ENCODE peak calls at places on chromosomes 12 and 14, in six cellular contexts. J is right lobe of liver, T is heart left ventricle, W is breast epithelium, N is GM23338, L is Peyer's patch. C is an unnamed sample.

GRCh38 chr12:50567926-50568325 is 63.1 kb downstream of the DIP2B start:
- DNase-seq in W (no peak), N (no peak), L (no peak), J (no peak), T (no peak), C (no peak)

GRCh38 chr12:123532808-123533649 is 490 bp downstream of the RILPL1 start:
- DNase-seq in N (peak; percentile 76), J (peak; percentile 76), L (peak; percentile 49), T (peak; percentile 52), W (no peak), C (no peak)

GRCh38 chr12:27549801-27550652 is 26.0 kb downstream of the PPFIBP1 start:
- DNase-seq in W (peak; percentile 63), J (peak; percentile 85), L (peak; percentile 85), N (peak; percentile 62), T (peak; percentile 88), C (peak; percentile 68)

GRCh38 chr12:27236498-27236897 is 7.6 kb upstream of the STK38L start:
- DNase-seq in T (no peak), N (no peak), J (no peak), W (no peak), L (no peak), C (no peak)

GRCh38 chr14:103385153-103385993 is at the start of gene MARK3:
- DNase-seq in W (peak; percentile 96), N (peak; percentile 99), L (peak; percentile 99), T (peak; percentile 98), J (peak; percentile 98), C (peak; percentile 94)

GRCh38 chr14:28762949-28763313 is 3.7 kb upstream of the FOXG1 start:
- DNase-seq in J (no peak), W (no peak), L (no peak), T (no peak), N (no peak), C (no peak)

GRCh38 chr14:58712357-58712756 is 74.6 kb downstream of the DACT1 start:
- DNase-seq in J (no peak), L (no peak), T (no peak), N (no peak), W (no peak), C (no peak)

GRCh38 chr12:98653866-98654493 is 8.9 kb downstream of the APAF1 start:
- DNase-seq in L (no peak), N (peak; percentile 72), J (no peak), W (no peak), T (no peak), C (no peak)

GRCh38 chr12:109736552-109737108 is 23.0 kb downstream of the FAM222A start:
- DNase-seq in L (peak; percentile 62), T (peak; percentile 18), W (peak; percentile 38), J (peak; percentile 47), N (peak; percentile 95), C (peak; percentile 0)

GRCh38 chr12:54040148-54040494 is 7.3 kb downstream of the HOXC5 start:
- DNase-seq in W (no peak), T (no peak), J (no peak), L (peak; percentile 47), N (no peak), C (no peak)

GRCh38 chr12:68240975-68241374 is 12.4 kb downstream of the IL22 start:
- DNase-seq in L (peak; percentile 71), W (no peak), J (no peak), N (no peak), T (peak; percentile 16), C (no peak)

GRCh38 chr12:49962861-49963765 is 1.4 kb downstream of the AQP5 start:
- DNase-seq in J (peak; percentile 94), W (peak; percentile 92), L (no peak), T (peak; percentile 70), N (no peak), C (peak; percentile 38)

GRCh38 chr12:2924019-2924418 is 33.3 kb downstream of the TULP3 start:
- DNase-seq in J (no peak), T (no peak), N (no peak), L (no peak), W (no peak), C (no peak)

GRCh38 chr12:53211476-53212381 is 4.7 kb upstream of the ITGB7 start:
- DNase-seq in W (no peak), N (peak; percentile 69), J (no peak), L (no peak), T (no peak), C (no peak)

GRCh38 chr12:104303538-104304151 is at the start of gene EID3:
- DNase-seq in N (peak; percentile 92), W (peak; percentile 86), J (peak; percentile 92), T (peak; percentile 91), L (peak; percentile 95), C (peak; percentile 57)
- H3K4me1 ChIP-seq in N (peaks cover 26% of the 10 kb centered on the region), W (peaks cover 2% of the 10 kb centered on the region), J (no peaks in the 10 kb centered on the region), T (peaks cover 57% of the 10 kb centered on the region), L (no peaks in the 10 kb centered on the region), C (peaks cover 83% of the 10 kb centered on the region)

GRCh38 chr12:132163041-132163910 is 19.0 kb downstream of the NOC4L start:
- DNase-seq in N (no peak), T (no peak), J (peak; percentile 48), W (no peak), L (no peak), C (no peak)

GRCh38 chr12:132161796-132162507 is 17.7 kb downstream of the NOC4L start:
- DNase-seq in W (no peak), T (no peak), J (peak; percentile 42), L (no peak), N (no peak), C (no peak)

GRCh38 chr12:132161046-132161781 is 17.0 kb downstream of the NOC4L start:
- DNase-seq in L (no peak), J (peak; percentile 45), T (no peak), N (no peak), W (no peak), C (no peak)

GRCh38 chr12:132163911-132164288 is 19.6 kb downstream of the NOC4L start:
- DNase-seq in J (no peak), L (no peak), W (no peak), N (no peak), T (no peak), C (no peak)

GRCh38 chr12:132162508-132163031 is 18.3 kb downstream of the NOC4L start:
- DNase-seq in N (no peak), T (no peak), L (no peak), J (peak; percentile 70), W (no peak), C (no peak)
- H3K4me3 ChIP-seq in N (no peak overlapping the region), T (peak overlapping the region; percentile 19), L (no peak overlapping the region), J (no peak overlapping the region), W (peak overlapping the region; percentile 11), C (peak overlapping the region; percentile 57)

DNA sequence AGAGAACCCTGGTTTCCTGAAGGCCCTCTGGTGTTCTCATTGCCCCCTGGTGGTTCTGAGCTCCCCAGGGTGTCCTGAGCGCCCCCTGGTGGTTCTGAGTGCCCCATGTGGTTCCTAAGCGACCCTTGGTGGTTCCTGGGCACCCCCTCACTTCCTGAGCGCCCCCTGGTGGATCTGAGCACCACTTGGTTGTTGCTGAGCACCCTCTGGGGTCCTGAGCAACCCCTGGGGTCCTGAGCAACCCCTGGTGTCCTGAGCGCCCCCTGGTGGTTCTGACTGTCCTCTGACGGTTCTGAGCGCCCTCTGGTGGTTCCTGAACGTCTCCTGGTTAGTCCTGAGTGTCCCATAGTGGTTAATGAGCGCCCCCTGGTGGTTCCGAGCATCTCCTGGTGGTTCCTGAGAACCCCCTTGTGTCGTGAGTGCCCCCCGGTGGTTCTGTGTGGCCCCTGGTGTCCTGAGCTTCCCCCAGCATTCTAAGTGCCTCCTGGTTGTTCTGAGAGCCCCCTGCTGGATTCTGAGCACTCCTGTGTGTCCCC is 568.3 kb downstream of the TMEM121 start:
- DNase-seq in N (no peak), J (no peak), T (no peak), W (no peak), L (peak; percentile 58), C (no peak)
- TF ChIP-seq CTCF in N (no peak), J (peak; percentile 25), T (no peak), W (no peak), L (peak; percentile 12), C (no peak)

GRCh38 chr12:120116792-120117651 is 469 bp upstream of the RAB35 start:
- DNase-seq in L (peak; percentile 97), J (peak; percentile 97), T (peak; percentile 97), N (peak; percentile 95), W (peak; percentile 96), C (peak; percentile 79)
- H3K4me1 ChIP-seq in L (peaks cover 1% of the 10 kb centered on the region), J (no peaks in the 10 kb centered on the region), T (peaks cover 44% of the 10 kb centered on the region), N (peaks cover 19% of the 10 kb centered on the region), W (peaks cover 10% of the 10 kb centered on the region), C (peaks cover 42% of the 10 kb centered on the region)

GRCh38 chr14:22887990-22888378 is 5.0 kb downstream of the REM2 start:
- DNase-seq in N (no peak), T (no peak), J (no peak), L (peak; percentile 84), W (no peak), C (no peak)
- H3K4me3 ChIP-seq in N (peak overlapping the region; percentile 67), T (no peak overlapping the region), J (no peak overlapping the region), L (peak overlapping the region; percentile 55), W (peak overlapping the region; percentile 74), C (peak overlapping the region; percentile 73)

GRCh38 chr14:91570021-91570420 is 59.9 kb upstream of the PPP4R3A start:
- DNase-seq in L (no peak), N (peak; percentile 53), T (no peak), W (no peak), J (no peak), C (no peak)

GRCh38 chr14:91575469-91576208 is 65.5 kb upstream of the PPP4R3A start:
- DNase-seq in W (no peak), T (no peak), L (no peak), J (no peak), N (no peak), C (no peak)

GRCh38 chr14:91573528-91573893 is 63.4 kb upstream of the PPP4R3A start:
- DNase-seq in J (no peak), W (no peak), L (no peak), T (no peak), N (no peak), C (no peak)

GRCh38 chr14:91577632-91578233 is 67.6 kb upstream of the PPP4R3A start:
- DNase-seq in T (no peak), L (no peak), J (no peak), W (no peak), N (no peak), C (no peak)

DNA sequence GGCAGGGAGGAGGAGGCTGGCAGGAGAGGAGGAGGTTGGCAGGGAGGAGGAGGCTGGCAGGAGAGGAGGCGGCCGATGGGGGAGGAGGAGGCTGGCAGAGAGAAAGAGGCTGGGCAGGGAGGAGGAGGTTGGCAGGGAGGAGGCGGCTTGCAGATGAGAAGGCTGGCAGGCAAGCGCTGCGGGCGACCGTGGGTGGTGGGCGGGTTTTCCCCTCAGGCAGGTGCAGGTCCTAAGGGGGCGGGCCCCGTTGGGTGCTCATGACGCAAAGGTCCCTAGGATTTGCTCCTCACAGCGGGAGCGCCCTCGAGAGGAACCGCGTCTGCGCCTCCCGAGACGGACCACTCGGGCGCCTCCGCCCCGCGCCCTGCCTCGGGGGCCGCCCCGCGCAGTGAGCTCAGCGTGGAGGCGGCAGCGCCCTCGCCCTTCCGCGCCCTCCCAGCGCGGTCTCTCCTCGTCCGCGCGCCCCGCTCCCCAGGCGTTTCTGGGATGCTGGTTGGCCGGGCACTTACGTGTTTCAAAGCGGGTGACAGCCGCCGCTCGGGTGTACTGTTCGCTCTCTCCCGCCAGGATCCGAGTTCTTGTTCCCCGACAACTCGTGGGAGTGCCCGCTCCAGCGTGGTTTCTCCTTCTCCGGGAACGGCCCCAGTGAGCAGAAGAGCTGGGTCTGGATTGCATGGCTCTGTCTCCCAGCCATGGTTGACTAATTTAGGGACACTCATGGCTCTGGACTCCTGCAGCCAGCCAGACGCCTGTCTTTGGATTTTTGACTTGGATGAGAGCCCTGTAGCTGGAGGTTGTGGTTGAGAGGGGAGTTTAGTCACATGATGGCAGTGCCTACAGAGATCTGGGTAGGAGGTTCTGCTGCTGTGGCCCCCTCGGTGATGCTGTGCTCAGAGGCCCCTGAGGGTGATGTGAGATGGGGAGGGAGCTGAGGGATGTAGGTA is 64.1 kb upstream of the PPP4R3A start:
- DNase-seq in W (peak; percentile 54), J (peak; percentile 82), L (peak; percentile 75), T (no peak), N (peak; percentile 71), C (peak; percentile 53)
- TF ChIP-seq CTCF in W (peak; percentile 9), J (no peak), L (peak; percentile 12), T (no peak), N (no peak), C (peak; percentile 24)